ENCODE peak calls at places on chromosomes 4 and X, in nine cellular contexts. K is stomach, X is tibial nerve, P is transverse colon, H is uterus, L is right lobe of liver, W is breast epithelium, B is HCT116, J is A549. U is an unnamed sample.

GRCh38 chr4:80101768-80102116 is 28.7 kb upstream of the ANTXR2 start:
- DNase-seq in P (no peak), W (no peak), J (no peak), K (no peak), H (no peak), L (no peak), X (no peak), B (no peak), U (no peak)

GRCh38 chr4:93313207-93313606 is 515.3 kb upstream of the ATOH1 start:
- DNase-seq in L (no peak), P (no peak), B (no peak), X (no peak), W (no peak), H (no peak), K (no peak), J (no peak), U (no peak)

GRCh38 chr4:133866328-133866699 is 335.3 kb downstream of the PABPC4L start:
- DNase-seq in P (no peak), K (no peak), X (no peak), L (no peak), J (no peak), W (no peak), H (no peak), B (no peak), U (no peak)

GRCh38 chrX:56783450-56783831 is 54.4 kb downstream of the NBDY start:
- DNase-seq in K (peak), H (peak), W (no peak), X (no peak), P (peak), B (no peak), L (no peak), J (no peak), U (peak)

GRCh38 chrX:49001521-49002090 is 458 bp downstream of the GRIPAP1 start:
- DNase-seq in H (peak), L (no peak), K (no peak), J (peak), B (peak), P (peak), W (no peak), X (peak), U (no peak)

GRCh38 chrX:21885568-21885967 is 29.8 kb downstream of the YY2 start:
- DNase-seq in J (no peak), X (no peak), P (no peak), L (no peak), B (no peak), H (no peak), W (no peak), K (no peak), U (no peak)

GRCh38 chrX:133183806-133184205 is 34.3 kb downstream of the TFDP3 start:
- DNase-seq in H (no peak), X (no peak), P (no peak), K (no peak), L (no peak), B (no peak), J (no peak), W (no peak), U (no peak)

GRCh38 chrX:29297171-29297800 is 710.0 kb downstream of the IL1RAPL1 start:
- DNase-seq in L (no peak), K (no peak), P (no peak), J (no peak), B (no peak), H (no peak), X (no peak), W (no peak), U (no peak)

GRCh38 chr4:55175779-55176231 is 50.4 kb upstream of the KDR start:
- DNase-seq in B (peak), H (no peak), J (peak), L (no peak), W (no peak), X (no peak), P (no peak), K (no peak), U (no peak)

GRCh38 chr4:62544428-62544827 is 1344.3 kb downstream of the ADGRL3 start:
- DNase-seq in K (no peak), H (no peak), X (no peak), J (no peak), W (no peak), B (no peak), P (no peak), L (no peak), U (no peak)

GRCh38 chrX:475926-476723 is 89.4 kb upstream of the PPP2R3B start:
- DNase-seq in X (no peak), B (no peak), L (no peak), K (no peak), J (no peak), P (no peak), H (no peak), W (no peak), U (no peak)

GRCh38 chr4:2937986-2938385 is 25.2 kb downstream of the NOP14 start:
- DNase-seq in B (no peak), P (peak), L (no peak), J (no peak), K (no peak), W (no peak), X (no peak), H (peak), U (peak)

GRCh38 chr4:183721207-183722081 is 62.4 kb downstream of the TRAPPC11 start:
- DNase-seq in W (no peak), H (peak), K (peak), L (peak), J (peak), B (no peak), P (peak), X (no peak), U (no peak)

GRCh38 chr4:141871086-141871485 is 234.7 kb downstream of the IL15 start:
- DNase-seq in X (no peak), W (no peak), B (no peak), K (no peak), P (no peak), J (no peak), L (no peak), H (no peak), U (no peak)

GRCh38 chr4:84719115-84719514 is 136.2 kb downstream of the CDS1 start:
- DNase-seq in H (no peak), W (no peak), P (no peak), L (no peak), K (no peak), B (no peak), X (peak), J (no peak), U (no peak)

GRCh38 chr4:48546336-48546735 is 56.3 kb downstream of the ZAR1 start:
- DNase-seq in K (no peak), L (no peak), B (peak), X (peak), P (no peak), J (peak), W (no peak), H (no peak), U (no peak)

GRCh38 chr4:70992354-70992753 is 1.1 kb upstream of the DCK start:
- DNase-seq in H (no peak), J (peak), W (no peak), K (no peak), L (peak), X (no peak), P (peak), B (peak), U (peak)

GRCh38 chr4:70991596-70991995 is 1.9 kb upstream of the DCK start:
- DNase-seq in K (no peak), J (no peak), H (no peak), X (no peak), L (no peak), P (no peak), B (no peak), W (no peak), U (no peak)

GRCh38 chr4:70994387-70995099 is 1.1 kb downstream of the DCK start:
- DNase-seq in H (no peak), W (no peak), P (no peak), L (no peak), J (no peak), X (no peak), B (no peak), K (no peak), U (no peak)

GRCh38 chr4:70994069-70994366 is 569 bp downstream of the DCK start:
- DNase-seq in X (no peak), W (no peak), L (no peak), B (no peak), K (no peak), P (no peak), J (no peak), H (no peak), U (no peak)

GRCh38 chr4:70993181-70994068 is at the start of gene DCK:
- DNase-seq in B (peak), W (peak), H (peak), L (peak), K (peak), P (peak), X (peak), J (peak), U (peak)
- TF ChIP-seq POLR2A in B (peak), W (peak), H (peak), L (peak), K (no peak), P (peak), X (peak), J (peak), U (peak)

GRCh38 chr4:166165829-166166420 is 292.9 kb downstream of the TLL1 start:
- DNase-seq in X (peak), J (peak), B (peak), L (no peak), H (no peak), P (no peak), K (no peak), W (no peak), U (no peak)

GRCh38 chr4:166172619-166173018 is 299.6 kb downstream of the TLL1 start:
- DNase-seq in X (no peak), K (no peak), W (no peak), L (no peak), P (no peak), H (no peak), J (no peak), B (no peak), U (no peak)

GRCh38 chr4:166174717-166175510 is 301.9 kb downstream of the TLL1 start:
- DNase-seq in X (no peak), P (no peak), W (no peak), K (no peak), H (no peak), B (no peak), L (no peak), J (peak), U (no peak)

DNA sequence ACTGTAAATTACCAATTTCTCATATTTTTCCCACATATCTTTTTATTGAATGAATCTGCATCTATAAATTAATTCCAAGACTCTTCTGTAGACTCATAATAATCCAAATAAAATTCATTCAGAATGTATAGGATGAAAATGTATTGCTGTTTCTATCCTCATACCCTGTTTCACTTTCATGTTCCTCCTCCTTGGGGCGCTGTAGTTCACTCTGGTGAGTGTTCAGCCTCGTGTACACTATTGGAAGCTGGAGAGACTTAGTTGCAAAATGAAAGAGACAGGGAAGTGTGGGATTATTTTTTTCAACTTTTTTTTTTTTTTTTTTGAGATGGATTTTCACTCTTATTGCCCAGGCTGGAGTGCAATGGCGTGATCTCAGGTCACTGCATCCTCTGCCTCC is 296.1 kb downstream of the TLL1 start:
- DNase-seq in K (no peak), J (peak), B (peak), P (no peak), W (no peak), L (no peak), X (no peak), H (no peak), U (no peak)
- TF ChIP-seq CTCF in K (no peak), J (no peak), B (peak), P (no peak), W (no peak), L (no peak), X (no peak), H (no peak), U (no peak)

DNA sequence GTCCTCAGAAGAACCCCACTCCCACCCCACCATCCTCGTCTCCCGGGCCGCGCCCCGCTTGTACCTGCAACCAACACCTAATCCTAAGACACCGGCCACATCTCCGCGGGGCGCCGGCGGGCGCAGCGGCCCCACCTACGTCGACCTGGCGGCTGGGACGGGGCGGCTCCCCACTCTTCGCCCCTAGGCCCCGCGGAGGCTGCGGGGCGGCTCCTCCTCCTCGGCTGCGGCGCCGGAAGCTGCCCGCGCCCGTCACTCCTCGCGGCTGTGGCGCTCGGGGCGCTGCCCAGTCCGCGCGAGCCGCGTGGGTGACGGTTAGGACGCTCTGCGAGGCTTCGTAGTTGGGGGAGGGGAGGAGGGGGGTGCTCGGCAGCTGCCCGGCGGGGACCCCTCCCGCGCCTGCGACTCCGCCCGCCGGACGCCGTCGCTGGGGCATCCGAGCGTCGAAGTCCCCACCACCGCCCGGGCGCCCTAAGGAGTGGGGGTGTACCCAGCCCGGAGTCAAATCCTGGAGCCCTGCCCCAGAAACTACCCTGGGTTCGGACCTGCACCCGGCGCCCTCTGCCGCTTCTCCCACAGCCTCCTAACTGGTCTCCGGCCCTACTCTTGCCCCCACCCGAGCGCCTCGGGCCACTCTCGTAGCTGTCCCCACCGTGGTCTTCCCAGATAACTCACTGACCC is at the start of gene CCDC158:
- DNase-seq in H (peak), X (no peak), L (peak), J (no peak), W (no peak), B (no peak), P (no peak), K (peak), U (no peak)
- H3K4me3 ChIP-seq in H (peak), X (peak), L (peak), J (peak), W (peak), B (no peak), P (peak), K (peak), U (peak)

GRCh38 chrX:77899081-77899828 is at the start of gene COX7B:
- DNase-seq in P (peak), K (peak), W (no peak), X (peak), J (peak), B (peak), L (peak), H (peak), U (peak)
- TF ChIP-seq POLR2A in P (peak), K (no peak), W (peak), X (peak), J (no peak), B (peak), L (peak), H (peak), U (no peak)

DNA sequence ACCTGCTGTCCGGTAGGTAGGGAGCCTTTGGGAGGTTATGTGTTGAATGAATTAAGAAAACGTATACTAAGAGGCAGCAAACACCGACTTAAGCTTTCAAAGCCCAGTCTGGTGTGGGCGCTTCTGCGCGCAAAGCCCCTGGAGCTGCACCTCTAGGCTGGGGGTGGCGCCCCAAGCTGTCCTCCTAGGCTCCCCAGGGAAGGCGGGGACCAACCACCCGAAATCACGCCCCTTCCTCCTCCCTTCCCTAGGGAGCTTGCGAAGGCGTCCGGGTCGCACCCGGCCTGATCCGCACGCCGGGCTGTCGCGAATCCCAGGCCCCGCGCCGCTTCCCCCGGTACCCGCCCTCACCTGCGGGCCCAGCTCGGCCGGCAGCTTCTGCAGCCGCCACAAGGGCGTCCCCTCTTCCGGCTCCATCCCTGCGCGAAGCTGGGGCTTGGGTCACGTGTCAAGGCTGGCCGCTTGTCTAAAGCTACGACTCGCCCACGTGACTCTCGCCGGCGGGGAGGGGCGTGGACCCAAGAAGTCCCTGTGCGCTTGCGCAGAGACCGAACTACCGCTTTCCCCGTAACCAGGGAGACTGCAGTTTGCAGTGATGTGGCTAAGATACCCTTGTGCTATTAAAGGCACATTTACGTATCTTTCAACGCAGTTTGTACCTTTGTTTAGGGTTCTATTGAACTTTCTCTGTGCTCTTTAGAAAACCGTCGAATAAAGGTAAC is at the start of gene COMMD8:
- DNase-seq in L (peak), H (peak), W (peak), P (peak), J (peak), B (peak), X (peak), K (peak), U (peak)
- TF ChIP-seq CTCF in L (no peak), H (peak), W (peak), P (peak), J (no peak), B (peak), X (peak), K (peak), U (no peak)

U was measured in lower leg skin.